ENCODE peak calls at places on chromosomes 2 and 18, in nine cellular contexts. One of them, this sample, is unnamed.

GRCh38 chr2:60416221-60417008 is 137.0 kb downstream of the BCL11A start:
- DNase-seq in sigmoid colon: no peak
- DNase-seq in transverse colon: peak; percentile 47
- DNase-seq in tibial nerve: no peak
- DNase-seq in A549: no peak
- DNase-seq in stomach: peak; percentile 51
- DNase-seq in GM12878: no peak
- DNase-seq in H1: no peak
- DNase-seq in SK-N-SH: no peak
- DNase-seq in this sample: no peak

GRCh38 chr2:1787799-1788477 is 43.6 kb upstream of the PXDN start:
- DNase-seq in sigmoid colon: no peak
- DNase-seq in transverse colon: no peak
- DNase-seq in tibial nerve: no peak
- DNase-seq in A549: no peak
- DNase-seq in stomach: no peak
- DNase-seq in GM12878: no peak
- DNase-seq in H1: no peak
- DNase-seq in SK-N-SH: no peak
- DNase-seq in this sample: no peak

GRCh38 chr2:151437630-151438029 is 27.9 kb downstream of the RIF1 start:
- DNase-seq in sigmoid colon: no peak
- DNase-seq in transverse colon: no peak
- DNase-seq in tibial nerve: peak; percentile 39
- DNase-seq in A549: no peak
- DNase-seq in stomach: no peak
- DNase-seq in GM12878: no peak
- DNase-seq in H1: no peak
- DNase-seq in SK-N-SH: peak; percentile 28
- DNase-seq in this sample: no peak

GRCh38 chr2:163266772-163267171 is 428.2 kb upstream of the KCNH7 start:
- DNase-seq in sigmoid colon: no peak
- DNase-seq in transverse colon: no peak
- DNase-seq in tibial nerve: no peak
- DNase-seq in A549: no peak
- DNase-seq in stomach: no peak
- DNase-seq in GM12878: no peak
- DNase-seq in H1: no peak
- DNase-seq in SK-N-SH: no peak
- DNase-seq in this sample: no peak

GRCh38 chr2:217947341-217948316 is 55.2 kb downstream of the TNS1 start:
- DNase-seq in sigmoid colon: peak; percentile 66
- DNase-seq in transverse colon: no peak
- DNase-seq in tibial nerve: no peak
- DNase-seq in A549: no peak
- DNase-seq in stomach: peak; percentile 28
- DNase-seq in GM12878: no peak
- DNase-seq in H1: no peak
- DNase-seq in SK-N-SH: no peak
- DNase-seq in this sample: peak; percentile 16

GRCh38 chr2:173652731-173653426 is 298.2 kb downstream of the CDCA7 start:
- DNase-seq in sigmoid colon: no peak
- DNase-seq in transverse colon: no peak
- DNase-seq in tibial nerve: no peak
- DNase-seq in A549: peak; percentile 83
- DNase-seq in stomach: peak; percentile 32
- DNase-seq in GM12878: no peak
- DNase-seq in H1: no peak
- DNase-seq in SK-N-SH: no peak
- DNase-seq in this sample: no peak

GRCh38 chr18:71809711-71810110 is 734.4 kb downstream of the CBLN2 start:
- DNase-seq in sigmoid colon: no peak
- DNase-seq in transverse colon: no peak
- DNase-seq in tibial nerve: no peak
- DNase-seq in A549: no peak
- DNase-seq in stomach: no peak
- DNase-seq in GM12878: no peak
- DNase-seq in H1: no peak
- DNase-seq in SK-N-SH: no peak
- DNase-seq in this sample: no peak

GRCh38 chr2:66334237-66335054 is 100.5 kb upstream of the MEIS1 start:
- DNase-seq in sigmoid colon: no peak
- DNase-seq in transverse colon: no peak
- DNase-seq in tibial nerve: no peak
- DNase-seq in A549: no peak
- DNase-seq in stomach: no peak
- DNase-seq in GM12878: no peak
- DNase-seq in H1: no peak
- DNase-seq in SK-N-SH: no peak
- DNase-seq in this sample: no peak

GRCh38 chr18:46578987-46579386 is 78.0 kb downstream of the LOXHD1 start:
- DNase-seq in sigmoid colon: no peak
- DNase-seq in transverse colon: no peak
- DNase-seq in tibial nerve: no peak
- DNase-seq in A549: no peak
- DNase-seq in stomach: no peak
- DNase-seq in GM12878: no peak
- DNase-seq in H1: no peak
- DNase-seq in SK-N-SH: no peak
- DNase-seq in this sample: no peak

GRCh38 chr2:54610700-54611099 is 112.8 kb upstream of the EML6 start:
- DNase-seq in sigmoid colon: no peak
- DNase-seq in transverse colon: no peak
- DNase-seq in tibial nerve: no peak
- DNase-seq in A549: no peak
- DNase-seq in stomach: no peak
- DNase-seq in GM12878: no peak
- DNase-seq in H1: no peak
- DNase-seq in SK-N-SH: no peak
- DNase-seq in this sample: no peak

GRCh38 chr2:223855426-223855825 is 18.0 kb upstream of the AP1S3 start:
- DNase-seq in sigmoid colon: no peak
- DNase-seq in transverse colon: no peak
- DNase-seq in tibial nerve: no peak
- DNase-seq in A549: no peak
- DNase-seq in stomach: no peak
- DNase-seq in GM12878: no peak
- DNase-seq in H1: no peak
- DNase-seq in SK-N-SH: no peak
- DNase-seq in this sample: no peak
- TF ChIP-seq EP300 in sigmoid colon: no peak
- TF ChIP-seq EP300 in transverse colon: no peak
- TF ChIP-seq EP300 in tibial nerve: no peak
- TF ChIP-seq EP300 in A549: no peak
- TF ChIP-seq EP300 in stomach: no peak
- TF ChIP-seq EP300 in GM12878: no peak
- TF ChIP-seq EP300 in H1: no peak
- TF ChIP-seq EP300 in SK-N-SH: no peak
- TF ChIP-seq EP300 in this sample: no peak

GRCh38 chr2:119721462-119721861 is 38.3 kb upstream of the PTPN4 start:
- DNase-seq in sigmoid colon: no peak
- DNase-seq in transverse colon: no peak
- DNase-seq in tibial nerve: no peak
- DNase-seq in A549: no peak
- DNase-seq in stomach: no peak
- DNase-seq in GM12878: no peak
- DNase-seq in H1: no peak
- DNase-seq in SK-N-SH: no peak
- DNase-seq in this sample: no peak

GRCh38 chr2:119715409-119716295 is 36.7 kb downstream of the TMEM177 start:
- DNase-seq in sigmoid colon: peak; percentile 40
- DNase-seq in transverse colon: no peak
- DNase-seq in tibial nerve: no peak
- DNase-seq in A549: no peak
- DNase-seq in stomach: no peak
- DNase-seq in GM12878: no peak
- DNase-seq in H1: no peak
- DNase-seq in SK-N-SH: no peak
- DNase-seq in this sample: no peak

GRCh38 chr2:119719261-119719627 is 40.2 kb downstream of the TMEM177 start:
- DNase-seq in sigmoid colon: no peak
- DNase-seq in transverse colon: no peak
- DNase-seq in tibial nerve: no peak
- DNase-seq in A549: no peak
- DNase-seq in stomach: no peak
- DNase-seq in GM12878: no peak
- DNase-seq in H1: no peak
- DNase-seq in SK-N-SH: no peak
- DNase-seq in this sample: no peak

GRCh38 chr2:119721043-119721442 is 38.7 kb upstream of the PTPN4 start:
- DNase-seq in sigmoid colon: no peak
- DNase-seq in transverse colon: no peak
- DNase-seq in tibial nerve: no peak
- DNase-seq in A549: no peak
- DNase-seq in stomach: no peak
- DNase-seq in GM12878: no peak
- DNase-seq in H1: no peak
- DNase-seq in SK-N-SH: no peak
- DNase-seq in this sample: no peak

GRCh38 chr2:119718391-119719260 is 39.6 kb downstream of the TMEM177 start:
- DNase-seq in sigmoid colon: no peak
- DNase-seq in transverse colon: no peak
- DNase-seq in tibial nerve: no peak
- DNase-seq in A549: no peak
- DNase-seq in stomach: no peak
- DNase-seq in GM12878: no peak
- DNase-seq in H1: no peak
- DNase-seq in SK-N-SH: no peak
- DNase-seq in this sample: no peak
- H3K4me3 ChIP-seq in sigmoid colon: no peak overlapping the region
- H3K4me3 ChIP-seq in transverse colon: no peak overlapping the region
- H3K4me3 ChIP-seq in tibial nerve: no peak overlapping the region
- H3K4me3 ChIP-seq in A549: no peak overlapping the region
- H3K4me3 ChIP-seq in stomach: no peak overlapping the region
- H3K4me3 ChIP-seq in GM12878: no peak overlapping the region
- H3K4me3 ChIP-seq in H1: no peak overlapping the region
- H3K4me3 ChIP-seq in SK-N-SH: no peak overlapping the region
- H3K4me3 ChIP-seq in this sample: no peak overlapping the region

GRCh38 chr2:147558620-147559019 is 286.2 kb upstream of the ACVR2A start:
- DNase-seq in sigmoid colon: no peak
- DNase-seq in transverse colon: no peak
- DNase-seq in tibial nerve: no peak
- DNase-seq in A549: no peak
- DNase-seq in stomach: no peak
- DNase-seq in GM12878: no peak
- DNase-seq in H1: no peak
- DNase-seq in SK-N-SH: no peak
- DNase-seq in this sample: no peak
- TF ChIP-seq EP300 in sigmoid colon: no peak
- TF ChIP-seq EP300 in transverse colon: no peak
- TF ChIP-seq EP300 in tibial nerve: no peak
- TF ChIP-seq EP300 in A549: no peak
- TF ChIP-seq EP300 in stomach: no peak
- TF ChIP-seq EP300 in GM12878: no peak
- TF ChIP-seq EP300 in H1: no peak
- TF ChIP-seq EP300 in SK-N-SH: no peak
- TF ChIP-seq EP300 in this sample: no peak

GRCh38 chr2:237701033-237701858 is 73.9 kb downstream of the LRRFIP1 start:
- DNase-seq in sigmoid colon: no peak
- DNase-seq in transverse colon: no peak
- DNase-seq in tibial nerve: no peak
- DNase-seq in A549: no peak
- DNase-seq in stomach: no peak
- DNase-seq in GM12878: no peak
- DNase-seq in H1: no peak
- DNase-seq in SK-N-SH: no peak
- DNase-seq in this sample: no peak
- H3K4me3 ChIP-seq in sigmoid colon: no peak overlapping the region
- H3K4me3 ChIP-seq in transverse colon: no peak overlapping the region
- H3K4me3 ChIP-seq in tibial nerve: no peak overlapping the region
- H3K4me3 ChIP-seq in A549: no peak overlapping the region
- H3K4me3 ChIP-seq in stomach: peak overlapping the region; percentile 3
- H3K4me3 ChIP-seq in GM12878: peak overlapping the region; percentile 56
- H3K4me3 ChIP-seq in H1: no peak overlapping the region
- H3K4me3 ChIP-seq in SK-N-SH: no peak overlapping the region
- H3K4me3 ChIP-seq in this sample: no peak overlapping the region

DNA sequence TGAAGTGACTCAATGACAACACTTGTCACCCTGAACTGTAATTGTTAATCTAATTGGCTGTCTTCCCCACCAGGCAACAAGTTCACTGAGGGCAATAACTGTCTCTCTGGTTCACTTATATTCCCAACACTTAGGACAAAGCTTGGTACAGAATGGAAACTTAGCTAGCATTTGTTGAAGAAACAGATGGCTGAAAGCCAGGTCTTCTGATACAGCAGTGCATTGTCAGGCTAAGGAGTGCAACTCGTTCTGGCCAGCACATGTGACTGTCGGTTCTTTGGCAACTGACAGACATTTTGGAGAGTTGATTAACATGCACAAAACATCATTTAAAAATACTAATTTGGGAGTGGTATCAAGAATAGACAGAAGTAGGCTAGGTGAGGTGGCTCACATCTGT is 14.6 kb upstream of the DNAJC27 start:
- DNase-seq in sigmoid colon: peak; percentile 65
- DNase-seq in transverse colon: no peak
- DNase-seq in tibial nerve: peak; percentile 40
- DNase-seq in A549: no peak
- DNase-seq in stomach: no peak
- DNase-seq in GM12878: no peak
- DNase-seq in H1: no peak
- DNase-seq in SK-N-SH: no peak
- DNase-seq in this sample: no peak
- TF ChIP-seq EP300 in sigmoid colon: no peak
- TF ChIP-seq EP300 in transverse colon: no peak
- TF ChIP-seq EP300 in tibial nerve: peak; percentile 69
- TF ChIP-seq EP300 in A549: no peak
- TF ChIP-seq EP300 in stomach: no peak
- TF ChIP-seq EP300 in GM12878: no peak
- TF ChIP-seq EP300 in H1: no peak
- TF ChIP-seq EP300 in SK-N-SH: no peak
- TF ChIP-seq EP300 in this sample: no peak

GRCh38 chr2:75558132-75558530 is 2.6 kb downstream of the EVA1A start:
- DNase-seq in sigmoid colon: no peak
- DNase-seq in transverse colon: no peak
- DNase-seq in tibial nerve: no peak
- DNase-seq in A549: no peak
- DNase-seq in stomach: no peak
- DNase-seq in GM12878: no peak
- DNase-seq in H1: no peak
- DNase-seq in SK-N-SH: no peak
- DNase-seq in this sample: no peak
- H3K4me3 ChIP-seq in sigmoid colon: no peak overlapping the region
- H3K4me3 ChIP-seq in transverse colon: no peak overlapping the region
- H3K4me3 ChIP-seq in tibial nerve: no peak overlapping the region
- H3K4me3 ChIP-seq in A549: no peak overlapping the region
- H3K4me3 ChIP-seq in stomach: no peak overlapping the region
- H3K4me3 ChIP-seq in GM12878: no peak overlapping the region
- H3K4me3 ChIP-seq in H1: no peak overlapping the region
- H3K4me3 ChIP-seq in SK-N-SH: peak overlapping the region; percentile 92
- H3K4me3 ChIP-seq in this sample: no peak overlapping the region

This sample was measured in ovary.